ENCODE peak calls at places on chromosomes 7 and 10, in six cellular contexts. One of them, this sample, is unnamed.

GRCh38 chr10:47033081-47033480 is 121.9 kb downstream of the PTPN20 start:
- DNase-seq in WTC11: no peak
- DNase-seq in right atrium auricular region: no peak
- DNase-seq in psoas muscle: no peak
- DNase-seq in CD4-positive, alpha-beta T cell: no peak
- DNase-seq in ascending aorta: no peak
- DNase-seq in this sample: no peak

GRCh38 chr10:127919418-127920191 is 12.7 kb downstream of the PTPRE start:
- DNase-seq in WTC11: peak; percentile 26
- DNase-seq in right atrium auricular region: no peak
- DNase-seq in psoas muscle: no peak
- DNase-seq in CD4-positive, alpha-beta T cell: no peak
- DNase-seq in ascending aorta: no peak
- DNase-seq in this sample: no peak

GRCh38 chr10:68598978-68599753 is 39.0 kb downstream of the TET1 start:
- DNase-seq in WTC11: peak; percentile 33
- DNase-seq in right atrium auricular region: no peak
- DNase-seq in psoas muscle: peak; percentile 65
- DNase-seq in CD4-positive, alpha-beta T cell: no peak
- DNase-seq in ascending aorta: no peak
- DNase-seq in this sample: no peak

GRCh38 chr7:7662527-7662926 is 22.0 kb downstream of the UMAD1 start:
- DNase-seq in WTC11: peak; percentile 31
- DNase-seq in right atrium auricular region: no peak
- DNase-seq in psoas muscle: no peak
- DNase-seq in CD4-positive, alpha-beta T cell: no peak
- DNase-seq in ascending aorta: no peak
- DNase-seq in this sample: no peak

GRCh38 chr10:65090991-65091390 is 1569.8 kb downstream of the REEP3 start:
- DNase-seq in WTC11: no peak
- DNase-seq in right atrium auricular region: no peak
- DNase-seq in psoas muscle: no peak
- DNase-seq in CD4-positive, alpha-beta T cell: no peak
- DNase-seq in ascending aorta: no peak
- DNase-seq in this sample: no peak

GRCh38 chr7:111561659-111561908 is 708 bp downstream of the IMMP2L start:
- DNase-seq in WTC11: no peak
- DNase-seq in right atrium auricular region: no peak
- DNase-seq in psoas muscle: no peak
- DNase-seq in CD4-positive, alpha-beta T cell: no peak
- DNase-seq in ascending aorta: no peak
- DNase-seq in this sample: no peak

GRCh38 chr7:106045139-106045538 is 67.0 kb downstream of the SYPL1 start:
- DNase-seq in WTC11: no peak
- DNase-seq in right atrium auricular region: no peak
- DNase-seq in psoas muscle: no peak
- DNase-seq in CD4-positive, alpha-beta T cell: no peak
- DNase-seq in ascending aorta: no peak
- DNase-seq in this sample: no peak

GRCh38 chr10:124172241-124172661 is 78.9 kb upstream of the CHST15 start:
- DNase-seq in WTC11: no peak
- DNase-seq in right atrium auricular region: peak; percentile 50
- DNase-seq in psoas muscle: no peak
- DNase-seq in CD4-positive, alpha-beta T cell: no peak
- DNase-seq in ascending aorta: no peak
- DNase-seq in this sample: no peak

GRCh38 chr10:31194986-31195385 is 124.0 kb upstream of the ZEB1 start:
- DNase-seq in WTC11: no peak
- DNase-seq in right atrium auricular region: no peak
- DNase-seq in psoas muscle: no peak
- DNase-seq in CD4-positive, alpha-beta T cell: no peak
- DNase-seq in ascending aorta: no peak
- DNase-seq in this sample: no peak

GRCh38 chr10:51964630-51965029 is 265.2 kb upstream of the CSTF2T start:
- DNase-seq in WTC11: no peak
- DNase-seq in right atrium auricular region: no peak
- DNase-seq in psoas muscle: no peak
- DNase-seq in CD4-positive, alpha-beta T cell: no peak
- DNase-seq in ascending aorta: no peak
- DNase-seq in this sample: no peak

GRCh38 chr7:103524042-103524907 is 78.3 kb upstream of the SLC26A5 start:
- DNase-seq in WTC11: no peak
- DNase-seq in right atrium auricular region: no peak
- DNase-seq in psoas muscle: no peak
- DNase-seq in CD4-positive, alpha-beta T cell: no peak
- DNase-seq in ascending aorta: no peak
- DNase-seq in this sample: no peak

GRCh38 chr10:118870467-118871243 is 115.9 kb upstream of the CACUL1 start:
- DNase-seq in WTC11: no peak
- DNase-seq in right atrium auricular region: peak; percentile 66
- DNase-seq in psoas muscle: no peak
- DNase-seq in CD4-positive, alpha-beta T cell: no peak
- DNase-seq in ascending aorta: no peak
- DNase-seq in this sample: no peak

DNA sequence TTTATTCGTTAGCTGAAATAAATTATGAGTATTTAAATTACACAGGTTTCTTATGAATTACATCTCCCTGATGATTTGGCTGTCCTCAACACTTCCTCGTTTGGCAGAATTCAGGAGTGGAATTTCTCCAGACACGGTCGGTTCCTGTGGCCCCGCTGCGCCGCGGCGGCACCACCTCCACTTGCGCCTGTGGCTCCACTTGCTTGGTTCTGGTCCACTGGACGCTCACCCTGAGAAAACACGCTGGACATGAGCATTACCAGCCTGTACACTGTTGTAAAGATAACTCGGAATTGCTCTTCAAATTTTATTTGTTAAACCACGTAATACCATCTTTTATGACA is 85.3 kb downstream of the ZNF33B start:
- DNase-seq in WTC11: no peak
- DNase-seq in right atrium auricular region: no peak
- DNase-seq in psoas muscle: no peak
- DNase-seq in CD4-positive, alpha-beta T cell: no peak
- DNase-seq in ascending aorta: no peak
- DNase-seq in this sample: no peak
- TF ChIP-seq CTCF in WTC11: no peak
- TF ChIP-seq CTCF in right atrium auricular region: no peak
- TF ChIP-seq CTCF in psoas muscle: no peak
- TF ChIP-seq CTCF in CD4-positive, alpha-beta T cell: no peak
- TF ChIP-seq CTCF in ascending aorta: no peak
- TF ChIP-seq CTCF in this sample: no peak

GRCh38 chr10:75122505-75122904 is 11.0 kb downstream of the SAMD8 start:
- DNase-seq in WTC11: no peak
- DNase-seq in right atrium auricular region: no peak
- DNase-seq in psoas muscle: no peak
- DNase-seq in CD4-positive, alpha-beta T cell: no peak
- DNase-seq in ascending aorta: no peak
- DNase-seq in this sample: no peak

GRCh38 chr10:75126277-75126676 is 14.8 kb downstream of the SAMD8 start:
- DNase-seq in WTC11: no peak
- DNase-seq in right atrium auricular region: no peak
- DNase-seq in psoas muscle: no peak
- DNase-seq in CD4-positive, alpha-beta T cell: no peak
- DNase-seq in ascending aorta: no peak
- DNase-seq in this sample: no peak

GRCh38 chr10:75129537-75129936 is 18.1 kb downstream of the SAMD8 start:
- DNase-seq in WTC11: no peak
- DNase-seq in right atrium auricular region: no peak
- DNase-seq in psoas muscle: no peak
- DNase-seq in CD4-positive, alpha-beta T cell: no peak
- DNase-seq in ascending aorta: no peak
- DNase-seq in this sample: no peak

GRCh38 chr10:75123088-75123682 is 11.7 kb downstream of the SAMD8 start:
- DNase-seq in WTC11: no peak
- DNase-seq in right atrium auricular region: no peak
- DNase-seq in psoas muscle: no peak
- DNase-seq in CD4-positive, alpha-beta T cell: no peak
- DNase-seq in ascending aorta: no peak
- DNase-seq in this sample: no peak

GRCh38 chr10:75127481-75127880 is 16.0 kb downstream of the SAMD8 start:
- DNase-seq in WTC11: no peak
- DNase-seq in right atrium auricular region: no peak
- DNase-seq in psoas muscle: no peak
- DNase-seq in CD4-positive, alpha-beta T cell: no peak
- DNase-seq in ascending aorta: no peak
- DNase-seq in this sample: no peak
- TF ChIP-seq CTCF in WTC11: no peak
- TF ChIP-seq CTCF in right atrium auricular region: no peak
- TF ChIP-seq CTCF in psoas muscle: no peak
- TF ChIP-seq CTCF in CD4-positive, alpha-beta T cell: no peak
- TF ChIP-seq CTCF in ascending aorta: no peak
- TF ChIP-seq CTCF in this sample: no peak

GRCh38 chr7:64753032-64753431 is 41.2 kb upstream of the ZNF138 start:
- DNase-seq in WTC11: no peak
- DNase-seq in right atrium auricular region: no peak
- DNase-seq in psoas muscle: no peak
- DNase-seq in CD4-positive, alpha-beta T cell: no peak
- DNase-seq in ascending aorta: no peak
- DNase-seq in this sample: no peak

GRCh38 chr7:64755881-64756280 is 38.3 kb upstream of the ZNF138 start:
- DNase-seq in WTC11: no peak
- DNase-seq in right atrium auricular region: no peak
- DNase-seq in psoas muscle: no peak
- DNase-seq in CD4-positive, alpha-beta T cell: no peak
- DNase-seq in ascending aorta: no peak
- DNase-seq in this sample: no peak

DNA sequence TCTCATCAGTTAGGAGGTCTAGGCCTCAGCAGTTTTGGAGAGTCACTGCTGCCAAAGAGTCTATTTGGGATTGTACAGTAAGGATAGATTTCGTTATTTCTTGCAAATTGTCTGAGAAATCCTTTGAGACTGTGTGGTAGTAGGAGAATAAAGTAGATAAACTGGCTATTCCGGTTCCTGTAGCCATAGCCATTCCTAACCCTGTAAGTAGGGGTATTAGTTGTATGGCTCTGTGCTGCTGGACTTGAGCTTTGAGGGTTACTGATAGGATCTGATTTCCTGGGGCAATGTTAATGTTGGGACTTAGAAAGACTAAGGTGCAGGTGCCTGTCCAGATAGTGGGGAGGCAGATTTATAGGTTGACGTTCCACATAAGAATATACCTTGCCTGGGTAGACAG is 36.1 kb upstream of the ZNF138 start:
- DNase-seq in WTC11: no peak
- DNase-seq in right atrium auricular region: no peak
- DNase-seq in psoas muscle: no peak
- DNase-seq in CD4-positive, alpha-beta T cell: no peak
- DNase-seq in ascending aorta: no peak
- DNase-seq in this sample: no peak
- TF ChIP-seq CTCF in WTC11: no peak
- TF ChIP-seq CTCF in right atrium auricular region: no peak
- TF ChIP-seq CTCF in psoas muscle: no peak
- TF ChIP-seq CTCF in CD4-positive, alpha-beta T cell: no peak
- TF ChIP-seq CTCF in ascending aorta: no peak
- TF ChIP-seq CTCF in this sample: no peak

DNA sequence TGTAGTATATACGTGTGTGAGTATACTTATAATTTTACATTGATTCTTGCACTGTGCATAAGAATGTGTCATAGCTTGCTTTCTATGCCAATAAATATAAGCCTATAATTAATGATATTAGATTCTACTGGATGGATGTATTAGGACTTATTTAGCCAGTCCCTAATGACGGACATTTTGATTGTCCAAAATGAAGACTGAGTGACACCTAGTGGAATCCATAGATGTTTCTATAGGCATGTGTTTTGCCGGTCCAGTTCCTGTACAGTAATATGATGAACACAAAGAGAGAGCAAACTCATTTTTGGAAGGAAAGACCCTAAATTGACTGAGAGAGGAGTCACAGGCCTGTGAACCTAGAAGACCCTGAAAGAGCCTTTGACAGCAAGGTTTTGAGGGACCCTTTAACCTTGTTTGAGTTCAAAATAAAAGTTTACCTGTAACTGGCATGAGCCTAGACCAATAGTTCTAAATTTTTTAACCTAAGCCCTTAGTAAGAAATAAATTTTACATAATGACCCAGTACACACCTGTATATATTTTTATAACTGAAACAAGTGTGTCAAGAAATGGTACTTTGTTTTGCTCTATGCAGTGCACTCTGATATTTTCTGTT is 42.4 kb upstream of the AGBL3 start:
- DNase-seq in WTC11: no peak
- DNase-seq in right atrium auricular region: no peak
- DNase-seq in psoas muscle: no peak
- DNase-seq in CD4-positive, alpha-beta T cell: no peak
- DNase-seq in ascending aorta: no peak
- DNase-seq in this sample: no peak
- TF ChIP-seq CTCF in WTC11: no peak
- TF ChIP-seq CTCF in right atrium auricular region: peak; percentile 50
- TF ChIP-seq CTCF in psoas muscle: peak; percentile 32
- TF ChIP-seq CTCF in CD4-positive, alpha-beta T cell: peak; percentile 24
- TF ChIP-seq CTCF in ascending aorta: no peak
- TF ChIP-seq CTCF in this sample: no peak

GRCh38 chr7:28539289-28539981 is 127.1 kb downstream of the CREB5 start:
- DNase-seq in WTC11: no peak
- DNase-seq in right atrium auricular region: no peak
- DNase-seq in psoas muscle: no peak
- DNase-seq in CD4-positive, alpha-beta T cell: no peak
- DNase-seq in ascending aorta: no peak
- DNase-seq in this sample: no peak

GRCh38 chr7:28533267-28533666 is 120.9 kb downstream of the CREB5 start:
- DNase-seq in WTC11: no peak
- DNase-seq in right atrium auricular region: no peak
- DNase-seq in psoas muscle: no peak
- DNase-seq in CD4-positive, alpha-beta T cell: no peak
- DNase-seq in ascending aorta: no peak
- DNase-seq in this sample: no peak

GRCh38 chr7:28530175-28531142 is 118.1 kb downstream of the CREB5 start:
- DNase-seq in WTC11: no peak
- DNase-seq in right atrium auricular region: peak; percentile 68
- DNase-seq in psoas muscle: no peak
- DNase-seq in CD4-positive, alpha-beta T cell: no peak
- DNase-seq in ascending aorta: no peak
- DNase-seq in this sample: no peak

GRCh38 chr7:28533731-28534531 is 121.6 kb downstream of the CREB5 start:
- DNase-seq in WTC11: no peak
- DNase-seq in right atrium auricular region: peak; percentile 66
- DNase-seq in psoas muscle: peak; percentile 56
- DNase-seq in CD4-positive, alpha-beta T cell: no peak
- DNase-seq in ascending aorta: no peak
- DNase-seq in this sample: no peak

DNA sequence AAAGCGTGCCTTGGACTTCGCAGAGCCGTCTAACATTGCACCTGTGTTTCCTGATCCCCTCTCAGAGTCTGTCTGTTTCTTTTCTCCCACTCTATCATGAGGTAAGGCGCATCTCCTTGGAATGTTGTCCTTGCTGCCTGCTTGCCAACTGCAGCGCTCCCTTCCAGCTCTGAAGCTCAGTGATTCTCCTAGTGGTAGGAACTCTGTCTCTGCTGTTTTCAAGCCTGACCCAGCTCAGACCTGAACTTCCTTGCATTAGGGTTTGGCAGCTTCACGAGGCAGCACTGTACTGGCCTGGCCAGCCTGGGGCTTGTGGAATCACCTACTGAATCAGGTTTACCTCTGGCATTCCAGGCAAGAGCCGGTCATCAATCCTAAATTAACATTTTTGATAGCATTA is 123.9 kb downstream of the CREB5 start:
- DNase-seq in WTC11: peak; percentile 59
- DNase-seq in right atrium auricular region: no peak
- DNase-seq in psoas muscle: peak; percentile 56
- DNase-seq in CD4-positive, alpha-beta T cell: no peak
- DNase-seq in ascending aorta: no peak
- DNase-seq in this sample: no peak
- TF ChIP-seq CTCF in WTC11: no peak
- TF ChIP-seq CTCF in right atrium auricular region: peak; percentile 33
- TF ChIP-seq CTCF in psoas muscle: peak; percentile 11
- TF ChIP-seq CTCF in CD4-positive, alpha-beta T cell: no peak
- TF ChIP-seq CTCF in ascending aorta: peak; percentile 45
- TF ChIP-seq CTCF in this sample: no peak